ENCODE peak calls at places on chromosomes 7 and 10, in seven cellular contexts. M, Y, Z, J, G, R and I are unnamed samples.

GRCh38 chr7:91759205-91759863 is 121.2 kb downstream of the MTERF1 start:
- DNase-seq in R (no peak), Z (peak), G (no peak), M (no peak), Y (no peak), J (no peak), I (no peak)

GRCh38 chr10:114343623-114344306 is 60.5 kb downstream of the AFAP1L2 start:
- DNase-seq in J (no peak), Y (no peak), Z (no peak), M (no peak), G (no peak), R (no peak), I (no peak)

GRCh38 chr7:81158189-81158588 is 239.3 kb upstream of the SEMA3C start:
- DNase-seq in G (no peak), J (no peak), Z (no peak), M (no peak), R (no peak), Y (no peak), I (no peak)

GRCh38 chr10:93420091-93420490 is 62.0 kb downstream of the MYOF start:
- DNase-seq in Y (no peak), M (peak), Z (no peak), R (no peak), G (no peak), J (no peak), I (no peak)

GRCh38 chr7:133481676-133482075 is 228.8 kb downstream of the EXOC4 start:
- DNase-seq in Z (no peak), R (no peak), M (no peak), Y (no peak), J (no peak), G (no peak), I (no peak)

GRCh38 chr7:130303551-130303950 is 10.6 kb downstream of the CPA4 start:
- DNase-seq in Z (no peak), J (no peak), Y (no peak), R (no peak), M (no peak), G (no peak), I (no peak)

GRCh38 chr7:15709978-15710377 is 23.5 kb upstream of the MEOX2 start:
- DNase-seq in M (no peak), J (no peak), G (no peak), Y (no peak), Z (no peak), R (no peak), I (no peak)

GRCh38 chr10:117320050-117320665 is 55.1 kb downstream of the PDZD8 start:
- DNase-seq in M (peak), Y (no peak), Z (peak), R (no peak), G (no peak), J (peak), I (no peak)

GRCh38 chr10:72308320-72308987 is 34.7 kb downstream of the DDIT4 start:
- DNase-seq in M (peak), Z (peak), R (no peak), Y (no peak), J (peak), G (no peak), I (peak)

GRCh38 chr10:132396495-132397035 is 435 bp upstream of the PWWP2B start:
- DNase-seq in J (peak), G (no peak), M (peak), R (no peak), Z (peak), Y (no peak), I (no peak)

GRCh38 chr10:132243141-132243540 is 56.4 kb downstream of the DPYSL4 start:
- DNase-seq in M (peak), R (no peak), Y (no peak), G (no peak), J (no peak), Z (no peak), I (no peak)

GRCh38 chr10:94292448-94293118 is 70.2 kb downstream of the NOC3L start:
- DNase-seq in Z (no peak), G (no peak), J (no peak), R (peak), M (no peak), Y (no peak), I (no peak)

GRCh38 chr7:98091523-98091922 is 15.1 kb upstream of the LMTK2 start:
- DNase-seq in R (no peak), M (no peak), J (no peak), G (no peak), Y (no peak), Z (no peak), I (no peak)

GRCh38 chr10:114492351-114493037 is 88.2 kb upstream of the AFAP1L2 start:
- DNase-seq in M (no peak), J (no peak), R (no peak), Z (no peak), Y (no peak), G (no peak), I (no peak)

GRCh38 chr10:123135415-123136141 is at the start of gene HMX3:
- DNase-seq in Z (no peak), G (no peak), R (no peak), M (peak), Y (peak), J (peak), I (no peak)

GRCh38 chr7:140079121-140079536 is 16.4 kb upstream of the PARP12 start:
- DNase-seq in M (peak), G (no peak), J (peak), Z (peak), Y (peak), R (no peak), I (no peak)

GRCh38 chr10:129615921-129616525 is 149.0 kb downstream of the MGMT start:
- DNase-seq in Z (no peak), G (no peak), Y (no peak), J (no peak), M (no peak), R (no peak), I (no peak)

GRCh38 chr10:95552680-95553342 is 8.4 kb downstream of the SORBS1 start:
- DNase-seq in Z (peak), M (no peak), J (no peak), Y (no peak), R (no peak), G (no peak), I (no peak)

GRCh38 chr7:150974468-150975391 is 3.4 kb downstream of the KCNH2 start:
- DNase-seq in G (no peak), R (peak), M (peak), Y (peak), J (peak), Z (no peak), I (peak)

GRCh38 chr10:80580811-80581468 is 43.2 kb downstream of the SH2D4B start:
- DNase-seq in G (no peak), M (no peak), R (no peak), Y (no peak), Z (no peak), J (no peak), I (no peak)

GRCh38 chr7:66583696-66584095 is 45.0 kb upstream of the KCTD7 start:
- DNase-seq in R (no peak), G (no peak), Y (no peak), Z (no peak), J (no peak), M (no peak), I (no peak)

GRCh38 chr7:134939136-134939535 is 47.2 kb upstream of the AGBL3 start:
- DNase-seq in Z (no peak), J (no peak), M (no peak), R (no peak), G (no peak), Y (no peak), I (no peak)

GRCh38 chr10:115295213-115295805 is 202.1 kb downstream of the ATRNL1 start:
- DNase-seq in M (no peak), Y (no peak), J (no peak), R (no peak), Z (no peak), G (no peak), I (no peak)

GRCh38 chr10:103691267-103691666 is 164.1 kb downstream of the SH3PXD2A start:
- DNase-seq in Z (no peak), M (no peak), J (peak), G (no peak), R (no peak), Y (no peak), I (no peak)

GRCh38 chr10:14904316-14904732 is 25.7 kb downstream of the SUV39H2 start:
- DNase-seq in Y (no peak), R (peak), M (peak), Z (peak), J (peak), G (no peak), I (peak)

GRCh38 chr7:21041666-21042065 is 255.0 kb upstream of the SP8 start:
- DNase-seq in Z (no peak), G (no peak), Y (peak), M (no peak), R (no peak), J (no peak), I (no peak)

GRCh38 chr10:71644307-71645180 is 75.0 kb downstream of the C10orf105 start:
- DNase-seq in Y (no peak), M (no peak), Z (no peak), J (no peak), G (peak), R (no peak), I (no peak)

GRCh38 chr7:157985636-157986035 is 602.0 kb downstream of the PTPRN2 start:
- DNase-seq in Z (no peak), M (no peak), R (no peak), Y (no peak), G (no peak), J (no peak), I (no peak)

GRCh38 chr10:102673961-102674511 is 29.8 kb downstream of the TRIM8 start:
- DNase-seq in Y (no peak), J (peak), G (no peak), R (no peak), Z (peak), M (peak), I (no peak)

GRCh38 chr10:84415539-84416244 is 87.3 kb downstream of the CCSER2 start:
- DNase-seq in M (no peak), Y (no peak), R (no peak), J (no peak), Z (no peak), G (no peak), I (no peak)

GRCh38 chr7:39375047-39375873 is 190.9 kb upstream of the YAE1 start:
- DNase-seq in J (no peak), R (no peak), Z (peak), Y (no peak), M (no peak), G (no peak), I (no peak)

GRCh38 chr7:91436655-91437054 is 172.4 kb downstream of the FZD1 start:
- DNase-seq in R (no peak), M (no peak), Y (no peak), G (no peak), Z (no peak), J (no peak), I (no peak)

GRCh38 chr10:1551636-1552338 is 185.5 kb downstream of the ADARB2 start:
- DNase-seq in Z (no peak), J (no peak), M (peak), G (no peak), Y (no peak), R (no peak), I (no peak)

GRCh38 chr10:11331178-11331577 is 280.3 kb downstream of the USP6NL start:
- DNase-seq in R (no peak), G (no peak), M (no peak), Y (no peak), J (no peak), Z (no peak), I (no peak)

GRCh38 chr7:22110881-22111280 is 165.2 kb upstream of the CDCA7L start:
- DNase-seq in M (no peak), R (no peak), J (no peak), Y (no peak), G (no peak), Z (peak), I (no peak)

GRCh38 chr10:72310241-72310633 is 36.5 kb downstream of the DDIT4 start:
- DNase-seq in G (no peak), Z (no peak), M (no peak), R (no peak), Y (no peak), J (no peak), I (no peak)

GRCh38 chr7:122676466-122676865 is 22.5 kb downstream of the RNF133 start:
- DNase-seq in G (no peak), Z (no peak), Y (no peak), R (no peak), J (no peak), M (no peak), I (no peak)

GRCh38 chr10:48501806-48502771 is 102.8 kb downstream of the ARHGAP22 start:
- DNase-seq in G (peak), Z (no peak), M (no peak), Y (peak), R (no peak), J (no peak), I (no peak)

DNA sequence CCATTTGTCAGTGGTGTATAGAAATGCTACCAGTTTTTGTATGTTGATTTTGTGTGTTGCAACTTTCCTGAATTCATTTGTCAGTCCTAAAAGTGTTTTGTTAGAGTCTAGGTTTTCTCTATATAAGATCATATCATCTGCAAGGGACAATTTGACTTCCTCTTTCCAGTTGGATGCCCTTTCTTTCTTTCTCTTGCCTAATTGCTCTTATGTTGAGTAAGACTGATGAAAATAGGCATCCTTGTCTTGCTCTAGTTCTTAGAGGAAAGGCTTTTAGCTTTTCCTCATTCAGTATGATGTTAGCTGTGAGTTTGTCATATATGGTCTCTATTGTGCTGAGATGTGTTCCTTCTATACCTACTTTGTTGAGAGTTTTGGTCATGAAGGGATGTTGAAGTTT is 161.7 kb upstream of the TPK1 start:
- DNase-seq in G (no peak), R (no peak), Y (no peak), M (no peak), Z (no peak), J (no peak), I (no peak)
- TF ChIP-seq JUND in G (no peak), R (no peak), Y (no peak), M (no peak), Z (no peak), J (no peak), I (no peak)

DNA sequence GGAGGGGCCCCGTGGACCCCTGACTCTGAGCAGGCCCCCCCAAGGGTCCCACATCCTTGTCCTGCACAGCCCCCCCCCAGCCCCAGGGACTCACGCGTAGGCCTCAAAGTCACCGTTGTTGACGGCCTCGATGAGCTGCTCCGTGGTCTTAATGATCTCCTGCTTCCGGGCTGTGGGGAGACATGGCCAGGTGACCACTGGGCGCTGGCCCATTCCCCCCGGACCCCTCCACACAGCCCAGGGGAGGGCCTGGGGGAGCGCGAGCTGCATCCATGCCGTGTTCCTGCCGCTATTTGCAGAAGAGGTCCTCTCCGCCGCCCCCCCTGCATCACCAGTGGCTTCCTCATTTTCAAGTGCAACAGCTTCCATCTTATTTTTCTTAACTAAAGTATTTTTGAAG is 20.0 kb downstream of the YKT6 start:
- DNase-seq in Z (no peak), J (no peak), G (no peak), R (no peak), M (peak), Y (no peak), I (no peak)
- TF ChIP-seq JUND in Z (no peak), J (no peak), G (no peak), R (no peak), M (no peak), Y (no peak), I (no peak)

DNA sequence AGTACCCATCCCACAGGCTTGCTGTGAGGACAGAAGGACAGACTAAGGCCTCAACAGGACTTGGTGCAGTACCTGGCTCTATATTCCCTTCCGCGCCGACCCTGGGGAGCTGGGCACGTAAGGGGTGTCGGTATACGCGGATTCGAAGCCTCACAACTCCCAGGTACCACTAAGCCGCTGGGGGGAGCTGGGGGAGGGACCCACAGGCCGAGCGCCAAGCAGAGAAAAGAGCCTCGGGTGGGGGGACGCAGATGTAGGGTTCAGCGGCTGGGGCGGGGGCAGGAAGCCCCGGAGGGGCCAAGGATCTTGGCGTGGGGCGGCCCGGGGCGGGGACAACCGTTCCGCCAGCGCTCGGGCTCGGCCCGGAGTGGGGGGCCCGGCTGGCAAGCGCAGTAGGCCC is 126.4 kb upstream of the ZNF746 start:
- DNase-seq in M (peak), Z (peak), J (no peak), Y (no peak), R (no peak), G (no peak), I (no peak)
- TF ChIP-seq JUND in M (no peak), Z (no peak), J (no peak), Y (no peak), R (no peak), G (no peak), I (no peak)

DNA sequence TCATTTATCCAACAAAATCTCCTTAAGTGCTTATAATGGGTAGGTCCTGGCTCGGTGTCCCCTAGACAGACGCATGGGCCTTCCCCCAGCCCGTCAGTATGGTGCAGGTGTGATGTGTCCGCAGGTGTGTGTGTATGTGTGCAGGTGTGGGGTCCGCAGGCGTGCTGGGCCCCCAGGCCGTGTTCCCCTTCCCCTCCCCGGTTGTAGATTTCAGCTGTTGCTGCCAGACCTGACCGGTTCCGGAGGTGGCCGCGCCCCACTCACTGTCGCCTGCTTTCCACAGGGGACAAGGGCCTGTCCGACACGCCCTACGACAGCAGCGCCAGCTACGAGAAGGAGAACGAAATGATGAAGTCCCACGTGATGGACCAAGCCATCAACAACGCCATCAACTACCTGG is 50.5 kb downstream of the FIGNL1 start:
- DNase-seq in J (no peak), Z (no peak), G (no peak), Y (no peak), M (no peak), R (no peak), I (no peak)
- TF ChIP-seq JUND in J (no peak), Z (no peak), G (no peak), Y (no peak), M (no peak), R (no peak), I (no peak)

DNA sequence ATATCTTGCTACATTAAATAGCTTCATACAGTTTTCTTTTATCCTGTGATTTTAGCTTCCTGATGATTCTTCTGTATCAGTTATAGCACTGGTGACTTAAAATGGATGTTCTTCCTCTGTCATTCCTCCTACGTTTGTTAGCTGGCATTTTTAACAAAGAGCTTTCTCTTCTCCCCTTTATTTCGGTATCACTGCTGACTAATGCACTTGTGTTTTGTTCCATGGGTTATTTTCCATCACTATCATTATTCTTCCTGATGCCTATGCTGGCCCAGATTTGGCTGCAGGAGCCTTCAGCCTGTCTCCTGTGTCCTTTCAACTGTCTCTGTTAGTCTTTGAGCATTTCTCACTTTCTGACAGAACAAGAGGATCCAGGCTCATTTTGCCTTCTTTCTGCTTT is 13.1 kb downstream of the BMS1 start:
- DNase-seq in Y (no peak), J (no peak), G (no peak), R (no peak), M (no peak), Z (no peak), I (no peak)
- TF ChIP-seq JUND in Y (no peak), J (no peak), G (no peak), R (no peak), M (no peak), Z (no peak), I (no peak)

GRCh38 chr10:112389147-112389822 is 15.4 kb downstream of the ACSL5 start:
- DNase-seq in Y (no peak), R (no peak), G (peak), M (no peak), Z (peak), J (no peak), I (peak)
- TF ChIP-seq JUND in Y (no peak), R (no peak), G (no peak), M (no peak), Z (no peak), J (no peak), I (no peak)

GRCh38 chr10:98852686-98853085 is 383.0 kb downstream of the HPSE2 start:
- DNase-seq in G (no peak), R (no peak), Y (no peak), Z (no peak), M (no peak), J (no peak), I (peak)
- TF ChIP-seq JUND in G (no peak), R (no peak), Y (no peak), Z (no peak), M (no peak), J (no peak), I (no peak)

GRCh38 chr10:89392974-89393373 is 551 bp downstream of the IFIT1 start:
- DNase-seq in M (no peak), Y (no peak), Z (no peak), G (no peak), J (no peak), R (no peak), I (no peak)

GRCh38 chr10:89390875-89391576 is 1.4 kb upstream of the IFIT1 start:
- DNase-seq in M (no peak), Z (no peak), G (no peak), J (no peak), Y (no peak), R (no peak), I (no peak)

GRCh38 chr10:89391882-89392756 is at the start of gene IFIT1:
- DNase-seq in Y (no peak), R (peak), J (peak), G (peak), Z (peak), M (peak), I (peak)

GRCh38 chr10:89384474-89385324 is 6.8 kb downstream of the IFIT1B start:
- DNase-seq in G (no peak), Z (no peak), R (no peak), M (no peak), Y (no peak), J (no peak), I (no peak)

DNA sequence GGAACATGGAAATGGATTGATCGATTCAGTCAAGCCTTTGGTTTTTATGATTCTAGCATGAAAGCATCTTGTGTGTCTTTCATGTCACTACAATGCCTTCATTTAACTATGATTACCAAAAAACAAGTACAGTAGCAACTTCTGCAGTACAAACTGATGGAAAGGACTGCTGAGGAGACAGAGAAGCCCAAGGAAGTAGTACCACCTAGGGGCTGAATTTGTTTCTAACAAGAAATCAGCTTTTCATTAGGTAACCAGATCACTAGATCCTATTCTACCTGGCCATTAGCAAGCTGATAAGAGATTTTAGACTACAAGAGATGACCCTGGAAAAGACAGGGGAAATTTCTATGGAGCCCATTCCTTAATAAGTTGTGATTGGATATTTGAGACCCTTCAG is 3.2 kb upstream of the IFIT1 start:
- DNase-seq in R (no peak), Y (no peak), M (peak), J (no peak), G (no peak), Z (peak), I (peak)
- TF ChIP-seq JUND in R (no peak), Y (no peak), M (no peak), J (no peak), G (no peak), Z (no peak), I (no peak)